ENCODE peak calls at places on chromosome 10, in five cellular contexts. One of them, this sample, is unnamed. For H3K9me3, the result is how much of the 10 kb centered on the place peaks cover.

GRCh38 chr10:17854044-17854652 is 45.0 kb downstream of the MRC1 start:
- DNase-seq in vagina: no peak
- DNase-seq in Peyer's patch: no peak
- DNase-seq in astrocyte: no peak
- DNase-seq in uterus: no peak
- DNase-seq in this sample: no peak

GRCh38 chr10:69769395-69769989 is 32.2 kb upstream of the COL13A1 start:
- DNase-seq in astrocyte: peak
- DNase-seq in vagina: no peak
- DNase-seq in Peyer's patch: no peak
- DNase-seq in uterus: no peak
- DNase-seq in this sample: no peak

GRCh38 chr10:6108631-6109443 is 20.0 kb downstream of the RBM17 start:
- DNase-seq in vagina: no peak
- DNase-seq in Peyer's patch: no peak
- DNase-seq in uterus: no peak
- DNase-seq in astrocyte: peak
- DNase-seq in this sample: no peak

GRCh38 chr10:74750848-74751274 is 75.5 kb upstream of the KAT6B start:
- DNase-seq in vagina: no peak
- DNase-seq in Peyer's patch: no peak
- DNase-seq in astrocyte: no peak
- DNase-seq in uterus: no peak
- DNase-seq in this sample: no peak

GRCh38 chr10:59405235-59405634 is 42.9 kb upstream of the FAM13C start:
- DNase-seq in astrocyte: no peak
- DNase-seq in Peyer's patch: no peak
- DNase-seq in vagina: no peak
- DNase-seq in uterus: no peak
- DNase-seq in this sample: no peak

GRCh38 chr10:77160679-77161078 is 476.9 kb downstream of the KCNMA1 start:
- DNase-seq in Peyer's patch: no peak
- DNase-seq in vagina: no peak
- DNase-seq in astrocyte: peak
- DNase-seq in uterus: no peak
- DNase-seq in this sample: no peak

GRCh38 chr10:13439771-13440708 is 88.8 kb downstream of the BEND7 start:
- DNase-seq in Peyer's patch: peak
- DNase-seq in vagina: no peak
- DNase-seq in uterus: peak
- DNase-seq in astrocyte: no peak
- DNase-seq in this sample: peak

GRCh38 chr10:96038476-96039387 is 4.7 kb upstream of the CCNJ start:
- DNase-seq in Peyer's patch: no peak
- DNase-seq in astrocyte: no peak
- DNase-seq in uterus: no peak
- DNase-seq in vagina: no peak
- DNase-seq in this sample: no peak

GRCh38 chr10:93221171-93221496 is 147.4 kb downstream of the CYP26A1 start:
- DNase-seq in astrocyte: no peak
- DNase-seq in vagina: peak
- DNase-seq in Peyer's patch: no peak
- DNase-seq in uterus: no peak
- DNase-seq in this sample: no peak

GRCh38 chr10:15451137-15452094 is 80.3 kb upstream of the FAM171A1 start:
- DNase-seq in uterus: no peak
- DNase-seq in Peyer's patch: no peak
- DNase-seq in vagina: no peak
- DNase-seq in astrocyte: no peak
- DNase-seq in this sample: no peak

GRCh38 chr10:46555366-46555712 is 1.1 kb downstream of the GPRIN2 start:
- DNase-seq in Peyer's patch: no peak
- DNase-seq in uterus: no peak
- DNase-seq in vagina: no peak
- DNase-seq in astrocyte: no peak
- DNase-seq in this sample: no peak

GRCh38 chr10:46557319-46558140 is 1.1 kb upstream of the GPRIN2 start:
- DNase-seq in astrocyte: no peak
- DNase-seq in vagina: peak
- DNase-seq in uterus: peak
- DNase-seq in Peyer's patch: peak
- DNase-seq in this sample: peak

GRCh38 chr10:46555713-46556514 is 544 bp downstream of the GPRIN2 start:
- DNase-seq in Peyer's patch: peak
- DNase-seq in uterus: no peak
- DNase-seq in vagina: peak
- DNase-seq in astrocyte: no peak
- DNase-seq in this sample: peak

GRCh38 chr10:46558141-46558410 is 1.6 kb upstream of the GPRIN2 start:
- DNase-seq in vagina: no peak
- DNase-seq in uterus: no peak
- DNase-seq in astrocyte: no peak
- DNase-seq in Peyer's patch: peak
- DNase-seq in this sample: no peak

DNA sequence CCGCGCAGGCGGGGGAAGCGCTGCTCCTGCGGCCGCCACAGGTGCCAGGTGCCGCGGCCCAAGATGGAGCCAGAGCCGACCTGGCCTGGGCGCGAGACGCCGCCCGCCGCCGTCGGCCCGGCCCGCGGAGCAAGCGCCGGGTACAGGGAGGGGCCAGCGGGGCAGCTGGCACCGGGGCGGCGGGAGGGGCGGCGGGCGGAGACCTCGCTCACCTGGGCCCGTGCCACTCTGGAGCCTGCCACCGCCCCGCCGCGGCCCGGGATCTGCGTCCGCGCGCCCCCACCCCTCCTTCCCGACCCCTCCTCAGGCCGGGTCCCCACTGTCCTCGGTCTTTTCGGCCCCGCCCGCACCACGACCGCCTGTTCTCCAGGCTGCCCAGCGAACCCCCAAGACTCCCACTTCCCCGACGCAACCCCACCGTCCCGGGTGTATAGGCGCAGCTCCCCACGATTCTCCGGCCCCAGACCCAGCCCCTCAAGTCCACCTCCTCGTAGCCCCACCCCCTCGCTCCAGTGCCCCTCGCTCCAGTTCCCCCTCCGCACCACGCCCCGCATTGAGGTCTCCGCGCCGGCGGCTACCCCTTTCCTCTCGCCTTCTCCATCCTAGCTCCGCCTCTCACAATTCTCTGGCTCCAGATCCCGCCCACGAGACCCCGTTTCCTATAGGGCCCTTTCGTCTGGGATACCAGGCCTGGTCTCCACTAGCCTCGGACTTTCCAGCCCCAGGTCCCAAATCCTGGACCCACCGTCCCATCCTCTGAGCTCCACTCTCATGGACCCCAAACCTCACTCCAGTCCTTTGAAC is at the start of gene GPRIN2:
- DNase-seq in vagina: peak
- DNase-seq in uterus: no peak
- DNase-seq in astrocyte: no peak
- DNase-seq in Peyer's patch: peak
- DNase-seq in this sample: peak
- H3K4me3 ChIP-seq in vagina: peak
- H3K4me3 ChIP-seq in uterus: peak
- H3K4me3 ChIP-seq in astrocyte: peak
- H3K4me3 ChIP-seq in Peyer's patch: peak
- H3K4me3 ChIP-seq in this sample: peak

GRCh38 chr10:81679291-81679690 is 195.7 kb upstream of the NRG3 start:
- DNase-seq in astrocyte: no peak
- DNase-seq in uterus: no peak
- DNase-seq in Peyer's patch: no peak
- DNase-seq in vagina: no peak
- DNase-seq in this sample: no peak
- H3K9me3 ChIP-seq in astrocyte: under half
- H3K9me3 ChIP-seq in uterus: under half
- H3K9me3 ChIP-seq in Peyer's patch: under half
- H3K9me3 ChIP-seq in vagina: under half
- H3K9me3 ChIP-seq in this sample: under half

GRCh38 chr10:67520924-67521520 is 175.0 kb downstream of the CTNNA3 start:
- DNase-seq in astrocyte: peak
- DNase-seq in Peyer's patch: no peak
- DNase-seq in uterus: peak
- DNase-seq in vagina: no peak
- DNase-seq in this sample: peak
- TF ChIP-seq CTCF in astrocyte: peak
- TF ChIP-seq CTCF in Peyer's patch: no peak
- TF ChIP-seq CTCF in uterus: peak
- TF ChIP-seq CTCF in vagina: peak
- TF ChIP-seq CTCF in this sample: peak

GRCh38 chr10:8513155-8514147 is 459.0 kb downstream of the GATA3 start:
- DNase-seq in vagina: no peak
- DNase-seq in astrocyte: no peak
- DNase-seq in uterus: no peak
- DNase-seq in Peyer's patch: no peak
- DNase-seq in this sample: no peak
- H3K4me3 ChIP-seq in vagina: no peak
- H3K4me3 ChIP-seq in astrocyte: no peak
- H3K4me3 ChIP-seq in uterus: no peak
- H3K4me3 ChIP-seq in Peyer's patch: no peak
- H3K4me3 ChIP-seq in this sample: no peak